ENCODE peak calls at places on chromosomes 16 and 17, in six cellular contexts. V is psoas muscle; X is heart right ventricle; D is CD4-positive, alpha-beta T cell; H is sigmoid colon; Y is CD8-positive, alpha-beta memory T cell. W is an unnamed sample.

GRCh38 chr17:77420804-77421634 is 280.2 kb downstream of the SEC14L1 start:
- DNase-seq in V (peak; percentile 18), X (no peak), D (peak; percentile 71), H (peak; percentile 94), Y (peak; percentile 53), W (no peak)

GRCh38 chr16:89035698-89036570 is 57.7 kb upstream of the ACSF3 start:
- DNase-seq in V (no peak), X (no peak), D (no peak), H (no peak), Y (no peak), W (no peak)

GRCh38 chr17:80673152-80673920 is 128.7 kb downstream of the RPTOR start:
- DNase-seq in V (no peak), X (no peak), D (no peak), H (no peak), Y (no peak), W (no peak)

GRCh38 chr16:1054660-1055556 is 17.6 kb upstream of the SSTR5 start:
- DNase-seq in V (peak; percentile 66), X (peak; percentile 59), D (peak; percentile 49), H (no peak), Y (no peak), W (peak; percentile 63)

GRCh38 chr17:17104036-17104435 is 61.8 kb downstream of the MPRIP start:
- DNase-seq in V (no peak), X (no peak), D (no peak), H (no peak), Y (no peak), W (no peak)

GRCh38 chr17:57672205-57672632 is 72.9 kb downstream of the CCDC182 start:
- DNase-seq in V (no peak), X (no peak), D (no peak), H (no peak), Y (peak; percentile 19), W (no peak)

GRCh38 chr17:52237151-52237550 is 78.6 kb upstream of the CA10 start:
- DNase-seq in V (no peak), X (no peak), D (no peak), H (no peak), Y (no peak), W (no peak)

GRCh38 chr16:82755570-82756282 is 129.0 kb downstream of the CDH13 start:
- DNase-seq in V (no peak), X (no peak), D (no peak), H (no peak), Y (no peak), W (no peak)

GRCh38 chr16:1532081-1532760 is 1.2 kb upstream of the TMEM204 start:
- DNase-seq in V (peak; percentile 87), X (peak; percentile 69), D (no peak), H (peak; percentile 96), Y (no peak), W (no peak)

GRCh38 chr17:28878981-28879380 is 18.6 kb downstream of the FLOT2 start:
- DNase-seq in V (no peak), X (no peak), D (no peak), H (no peak), Y (no peak), W (no peak)

GRCh38 chr17:17836818-17837379 is at the start of gene SREBF1:
- DNase-seq in V (peak; percentile 65), X (no peak), D (peak; percentile 58), H (peak; percentile 86), Y (peak; percentile 53), W (no peak)

GRCh38 chr17:77687417-77687816 is 271.1 kb upstream of the TNRC6C start:
- DNase-seq in V (no peak), X (no peak), D (no peak), H (no peak), Y (no peak), W (no peak)

GRCh38 chr16:55370762-55371482 is 46.9 kb downstream of the IRX6 start:
- DNase-seq in V (peak; percentile 65), X (peak; percentile 74), D (no peak), H (peak; percentile 73), Y (no peak), W (peak; percentile 49)

GRCh38 chr17:55777471-55777971 is 26.7 kb downstream of the PCTP start:
- DNase-seq in V (no peak), X (no peak), D (no peak), H (no peak), Y (no peak), W (no peak)

GRCh38 chr17:80924807-80925610 is 66.6 kb upstream of the CHMP6 start:
- DNase-seq in V (no peak), X (no peak), D (no peak), H (peak; percentile 54), Y (no peak), W (no peak)

GRCh38 chr17:31269597-31269996 is 27.4 kb downstream of the OMG start:
- DNase-seq in V (no peak), X (peak; percentile 9), D (no peak), H (no peak), Y (no peak), W (no peak)

GRCh38 chr17:31266042-31266441 is 31.0 kb downstream of the OMG start:
- DNase-seq in V (no peak), X (no peak), D (no peak), H (no peak), Y (no peak), W (no peak)

GRCh38 chr17:31272803-31273202 is 24.2 kb downstream of the OMG start:
- DNase-seq in V (no peak), X (no peak), D (no peak), H (no peak), Y (no peak), W (no peak)

GRCh38 chr17:31272236-31272635 is 24.8 kb downstream of the OMG start:
- DNase-seq in V (no peak), X (no peak), D (no peak), H (no peak), Y (no peak), W (no peak)

DNA sequence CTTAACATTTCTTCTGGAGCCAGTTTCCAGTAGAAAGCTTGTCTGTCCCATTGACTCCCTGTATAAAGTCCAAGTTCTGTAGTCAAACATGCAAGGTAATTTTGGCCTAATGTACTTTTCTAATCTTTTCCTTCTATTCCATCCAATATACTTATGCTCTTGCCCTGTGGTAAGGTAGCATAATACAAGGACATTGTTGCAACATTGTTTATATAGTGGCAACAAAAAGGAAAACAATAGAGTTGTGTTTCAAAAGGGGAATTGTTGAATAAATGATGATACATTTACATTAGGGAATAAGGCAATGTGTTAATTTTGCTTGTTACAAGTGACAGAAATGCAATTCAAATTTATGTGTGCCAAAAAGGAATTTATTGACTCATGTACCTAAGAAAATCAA is 27.9 kb downstream of the OMG start:
- DNase-seq in V (no peak), X (no peak), D (no peak), H (no peak), Y (no peak), W (no peak)
- H3K27ac ChIP-seq in V (no peak overlapping the region), X (no peak overlapping the region), D (no peak overlapping the region), H (peak overlapping the region; percentile 49), Y (no peak overlapping the region), W (peak overlapping the region; percentile 11)

DNA sequence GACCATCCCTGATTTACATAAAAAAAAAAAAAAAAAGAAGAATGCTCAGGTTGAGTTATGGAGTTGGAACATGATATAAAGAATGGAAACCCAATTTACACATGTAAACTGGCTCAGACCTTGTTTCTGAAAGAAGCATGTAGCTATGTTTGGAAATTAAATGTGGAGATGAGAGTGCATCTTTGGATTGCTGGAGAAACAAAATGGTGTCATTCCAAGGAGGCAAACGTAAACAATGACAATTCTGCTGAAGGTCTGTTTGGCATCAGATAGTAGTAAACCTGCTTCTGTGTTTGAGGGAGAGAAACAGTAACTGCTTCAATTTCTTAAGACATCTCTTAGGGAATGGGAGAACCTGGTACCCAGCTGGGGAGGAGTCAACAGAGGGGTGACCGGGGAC is 23.6 kb downstream of the GPRC5B start:
- DNase-seq in V (no peak), X (no peak), D (no peak), H (no peak), Y (no peak), W (no peak)
- H3K27ac ChIP-seq in V (peak overlapping the region; percentile 67), X (no peak overlapping the region), D (no peak overlapping the region), H (no peak overlapping the region), Y (no peak overlapping the region), W (peak overlapping the region; percentile 92)

DNA sequence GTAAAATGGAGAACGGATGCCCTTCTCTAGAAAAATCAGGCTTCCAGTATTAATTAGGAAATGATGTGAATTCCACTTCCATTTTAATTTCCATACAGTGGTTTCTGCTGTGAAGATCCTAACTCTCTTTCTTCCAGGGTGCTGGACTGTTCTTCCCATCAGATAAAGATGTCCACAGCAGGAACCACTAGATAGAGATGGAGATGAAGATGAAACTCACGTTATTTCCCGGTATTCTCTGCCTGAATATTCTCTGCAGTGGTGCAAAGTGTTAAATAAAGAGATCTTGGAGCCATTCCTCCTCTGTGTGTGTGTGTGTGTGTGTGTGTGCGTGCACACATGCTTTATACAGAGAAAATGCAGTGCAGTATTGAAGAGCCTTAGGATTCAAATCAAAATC is 727.5 kb downstream of the KCNJ2 start:
- DNase-seq in V (no peak), X (no peak), D (no peak), H (no peak), Y (no peak), W (no peak)
- H3K27ac ChIP-seq in V (no peak overlapping the region), X (no peak overlapping the region), D (no peak overlapping the region), H (no peak overlapping the region), Y (no peak overlapping the region), W (no peak overlapping the region)

DNA sequence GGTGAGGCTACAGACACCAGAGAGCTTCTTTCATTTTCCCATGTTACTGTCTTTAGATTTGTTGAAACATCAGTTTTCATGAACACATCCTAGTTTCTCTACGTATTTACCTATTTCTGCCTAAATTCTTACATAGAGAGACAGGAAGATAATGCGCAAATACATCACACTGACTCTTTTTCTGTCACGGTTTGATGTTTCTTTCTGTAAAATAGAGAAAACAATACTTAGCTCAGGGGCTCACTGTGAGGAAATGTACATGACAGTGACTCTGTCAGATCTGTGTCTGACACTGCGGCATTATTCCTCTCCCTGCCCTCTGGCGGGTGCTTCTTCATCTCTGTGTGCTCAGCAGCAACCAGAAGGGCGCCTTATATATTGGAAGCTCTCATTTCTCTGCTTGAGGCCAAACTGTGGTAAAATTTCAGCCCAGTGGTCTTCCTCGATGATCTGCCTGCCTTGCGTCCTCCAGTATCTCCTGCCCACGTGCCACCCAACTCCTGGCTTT is 264.1 kb downstream of the PHKB start:
- DNase-seq in V (no peak), X (no peak), D (no peak), H (no peak), Y (no peak), W (no peak)
- H3K27ac ChIP-seq in V (no peak overlapping the region), X (no peak overlapping the region), D (no peak overlapping the region), H (no peak overlapping the region), Y (no peak overlapping the region), W (no peak overlapping the region)

GRCh38 chr17:49053171-49053829 is 56.1 kb downstream of the IGF2BP1 start:
- DNase-seq in V (no peak), X (no peak), D (no peak), H (no peak), Y (no peak), W (no peak)
- H3K27ac ChIP-seq in V (no peak overlapping the region), X (no peak overlapping the region), D (no peak overlapping the region), H (no peak overlapping the region), Y (no peak overlapping the region), W (no peak overlapping the region)